ENCODE peak calls at places on chromosomes 5 and 9, in five cellular contexts. K, Y, C, H and L are unnamed samples.

GRCh38 chr9:134783699-134784039 is 96.9 kb upstream of the FCN2 start:
- DNase-seq in K (no peak), Y (peak; percentile 84), C (no peak), H (no peak), L (no peak)

GRCh38 chr9:23851024-23851629 is 25.1 kb upstream of the ELAVL2 start:
- DNase-seq in K (peak; percentile 73), Y (no peak), C (no peak), H (no peak), L (no peak)

GRCh38 chr9:89525673-89526374 is 27.9 kb upstream of the SEMA4D start:
- DNase-seq in K (no peak), Y (no peak), C (no peak), H (no peak), L (peak; percentile 64)

GRCh38 chr5:73496984-73497457 is 1.2 kb upstream of the BTF3 start:
- DNase-seq in K (no peak), Y (no peak), C (peak; percentile 79), H (no peak), L (no peak)

GRCh38 chr9:118609355-118610044 is 759.7 kb downstream of the BRINP1 start:
- DNase-seq in K (no peak), Y (no peak), C (no peak), H (no peak), L (no peak)

GRCh38 chr9:92600075-92600741 is 64.4 kb upstream of the ECM2 start:
- DNase-seq in K (no peak), Y (no peak), C (no peak), H (no peak), L (no peak)

GRCh38 chr9:81490605-81491331 is 198.6 kb downstream of the TLE1 start:
- DNase-seq in K (no peak), Y (no peak), C (peak; percentile 2), H (no peak), L (no peak)

GRCh38 chr9:124810513-124811355 is 33.8 kb downstream of the OLFML2A start:
- DNase-seq in K (no peak), Y (no peak), C (peak; percentile 74), H (no peak), L (no peak)

GRCh38 chr5:134085411-134085810 is 29.1 kb upstream of the TCF7 start:
- DNase-seq in K (no peak), Y (peak; percentile 8), C (no peak), H (no peak), L (peak; percentile 30)

GRCh38 chr9:23630488-23630887 is 195.6 kb downstream of the ELAVL2 start:
- DNase-seq in K (no peak), Y (no peak), C (no peak), H (no peak), L (no peak)

GRCh38 chr5:167057665-167058064 is 1233.8 kb upstream of the WWC1 start:
- DNase-seq in K (no peak), Y (peak; percentile 65), C (no peak), H (no peak), L (no peak)

GRCh38 chr5:65663804-65664521 is 39.1 kb downstream of the SHLD3 start:
- DNase-seq in K (no peak), Y (no peak), C (peak; percentile 4), H (no peak), L (no peak)

GRCh38 chr5:68460147-68460760 is 244.7 kb downstream of the PIK3R1 start:
- DNase-seq in K (no peak), Y (no peak), C (peak; percentile 60), H (no peak), L (no peak)

GRCh38 chr9:105127863-105128220 is 116.6 kb upstream of the SLC44A1 start:
- DNase-seq in K (no peak), Y (no peak), C (no peak), H (no peak), L (peak; percentile 48)

GRCh38 chr5:92513067-92513466 is 1068.0 kb downstream of the NR2F1-AS1 start:
- DNase-seq in K (no peak), Y (no peak), C (peak; percentile 13), H (no peak), L (no peak)

GRCh38 chr5:96936431-96937221 is 746 bp downstream of the LNPEP start:
- DNase-seq in K (peak; percentile 31), Y (peak; percentile 73), C (no peak), H (peak; percentile 63), L (no peak)

GRCh38 chr9:82488702-82489578 is 500.4 kb downstream of the SPATA31D1 start:
- DNase-seq in K (no peak), Y (no peak), C (no peak), H (no peak), L (no peak)

GRCh38 chr5:35133186-35133585 is 85.4 kb upstream of the AGXT2 start:
- DNase-seq in K (no peak), Y (no peak), C (no peak), H (no peak), L (no peak)

GRCh38 chr5:35129276-35129675 is 81.5 kb upstream of the AGXT2 start:
- DNase-seq in K (no peak), Y (no peak), C (no peak), H (no peak), L (no peak)

GRCh38 chr5:35127006-35127405 is 79.3 kb upstream of the AGXT2 start:
- DNase-seq in K (no peak), Y (no peak), C (no peak), H (no peak), L (no peak)

GRCh38 chr5:35131723-35132122 is 84.0 kb upstream of the AGXT2 start:
- DNase-seq in K (no peak), Y (no peak), C (no peak), H (no peak), L (no peak)

GRCh38 chr5:35129921-35130485 is 82.3 kb upstream of the AGXT2 start:
- DNase-seq in K (no peak), Y (no peak), C (no peak), H (no peak), L (no peak)
- TF ChIP-seq CTCF in K (no peak), Y (no peak), C (no peak), H (no peak), L (no peak)

DNA sequence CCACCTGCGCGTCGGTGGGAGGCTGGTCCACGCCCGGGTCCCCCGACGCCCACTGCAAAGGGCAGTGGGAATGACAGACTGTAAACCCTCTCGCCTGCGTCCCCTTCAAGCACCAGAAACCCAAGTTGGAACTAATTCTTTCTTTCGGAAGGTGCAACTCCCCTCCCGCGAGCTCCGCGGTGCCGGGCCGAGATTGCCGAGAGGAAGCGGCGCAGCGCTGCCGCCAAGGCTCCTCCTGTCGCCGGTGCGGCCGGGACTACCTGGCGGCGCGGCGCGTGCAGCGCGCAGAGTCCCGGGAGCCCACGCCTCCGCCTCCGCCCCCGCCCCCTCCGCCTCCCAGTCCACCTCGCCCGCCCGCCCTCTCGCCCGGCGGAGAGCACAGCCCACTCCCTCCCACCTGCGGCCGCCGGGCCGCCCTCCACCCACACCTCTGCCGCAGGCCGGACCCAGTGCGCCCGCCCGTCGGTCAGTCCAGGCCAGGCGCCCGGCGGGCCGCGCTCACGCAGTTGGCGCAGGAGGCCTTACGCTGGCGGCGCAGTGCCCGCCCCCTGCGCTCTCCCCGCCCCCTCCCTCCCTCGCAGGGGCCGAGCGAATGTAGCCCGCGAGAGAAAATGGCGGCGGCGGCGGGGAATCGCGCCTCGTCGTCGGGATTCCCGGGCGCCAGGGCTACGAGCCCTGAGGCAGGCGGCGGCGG is at the start of gene MAP3K1:
- DNase-seq in K (peak; percentile 84), Y (peak; percentile 81), C (no peak), H (peak; percentile 82), L (peak; percentile 57)
- TF ChIP-seq CTCF in K (no peak), Y (no peak), C (no peak), H (no peak), L (peak; percentile 19)

GRCh38 chr9:806285-807156 is 35.0 kb upstream of the DMRT1 start:
- DNase-seq in K (no peak), Y (no peak), C (no peak), H (no peak), L (no peak)
- TF ChIP-seq CTCF in K (peak; percentile 67), Y (peak; percentile 44), C (peak; percentile 56), H (peak; percentile 55), L (peak; percentile 63)

DNA sequence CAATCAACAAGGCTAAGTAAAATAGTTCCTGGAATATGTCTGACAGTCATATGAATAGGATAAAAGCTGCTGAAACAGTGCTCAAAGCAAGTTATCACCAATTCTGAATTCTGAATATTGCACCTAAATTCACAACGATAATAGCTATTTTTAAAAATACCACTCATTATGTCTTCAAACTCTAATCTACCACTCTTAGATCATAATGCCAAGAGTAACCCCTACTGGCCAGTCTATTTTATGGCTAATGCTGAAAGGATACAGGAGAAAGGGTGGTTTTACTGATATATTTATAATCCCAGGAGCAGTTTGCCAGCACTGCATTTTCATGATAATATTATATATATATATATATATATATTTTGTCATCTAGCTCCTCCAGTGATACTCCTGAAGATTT is 232.8 kb downstream of the PDE4D start:
- DNase-seq in K (no peak), Y (no peak), C (no peak), H (no peak), L (no peak)
- TF ChIP-seq CTCF in K (no peak), Y (peak; percentile 16), C (peak; percentile 7), H (no peak), L (no peak)